ENCODE peak calls at places on chromosomes 12 and 14, in four cellular contexts. One of them, this sample, is unnamed.

GRCh38 chr14:61511558-61511924 is 183.8 kb upstream of the HIF1A start:
- DNase-seq in neuronal stem cell: no peak
- DNase-seq in fibroblast of mammary gland: no peak
- DNase-seq in RWPE1: no peak
- DNase-seq in this sample: no peak

GRCh38 chr12:30286345-30286926 is 409.2 kb downstream of the IPO8 start:
- DNase-seq in fibroblast of mammary gland: peak
- DNase-seq in neuronal stem cell: peak
- DNase-seq in RWPE1: peak
- DNase-seq in this sample: peak

GRCh38 chr14:81172353-81172752 is 48.4 kb downstream of the GTF2A1 start:
- DNase-seq in RWPE1: no peak
- DNase-seq in fibroblast of mammary gland: peak
- DNase-seq in neuronal stem cell: no peak
- DNase-seq in this sample: peak

GRCh38 chr14:82003418-82003817 is 469.8 kb upstream of the SEL1L start:
- DNase-seq in neuronal stem cell: no peak
- DNase-seq in fibroblast of mammary gland: no peak
- DNase-seq in RWPE1: no peak
- DNase-seq in this sample: no peak

GRCh38 chr14:51395361-51395849 is 155.4 kb downstream of the TMX1 start:
- DNase-seq in neuronal stem cell: no peak
- DNase-seq in RWPE1: peak
- DNase-seq in fibroblast of mammary gland: peak
- DNase-seq in this sample: peak

GRCh38 chr12:19351346-19351745 is 87.9 kb upstream of the AEBP2 start:
- DNase-seq in neuronal stem cell: no peak
- DNase-seq in fibroblast of mammary gland: no peak
- DNase-seq in RWPE1: no peak
- DNase-seq in this sample: no peak

GRCh38 chr14:35155962-35156361 is 33.6 kb downstream of the PRORP start:
- DNase-seq in neuronal stem cell: no peak
- DNase-seq in fibroblast of mammary gland: peak
- DNase-seq in RWPE1: peak
- DNase-seq in this sample: peak

GRCh38 chr14:20680843-20681347 is 3.5 kb upstream of the RNASE4 start:
- DNase-seq in neuronal stem cell: no peak
- DNase-seq in RWPE1: no peak
- DNase-seq in fibroblast of mammary gland: no peak
- DNase-seq in this sample: no peak

GRCh38 chr12:40127408-40127807 is 21.5 kb upstream of the SLC2A13 start:
- DNase-seq in RWPE1: no peak
- DNase-seq in fibroblast of mammary gland: no peak
- DNase-seq in neuronal stem cell: no peak
- DNase-seq in this sample: no peak

GRCh38 chr12:26791328-26791791 is 41.6 kb downstream of the ITPR2 start:
- DNase-seq in neuronal stem cell: no peak
- DNase-seq in fibroblast of mammary gland: peak
- DNase-seq in RWPE1: no peak
- DNase-seq in this sample: peak

GRCh38 chr12:1800646-1801284 is 19.6 kb upstream of the LRTM2 start:
- DNase-seq in neuronal stem cell: peak
- DNase-seq in fibroblast of mammary gland: peak
- DNase-seq in RWPE1: no peak
- DNase-seq in this sample: no peak

GRCh38 chr14:72790887-72791566 is 102.9 kb downstream of the DPF3 start:
- DNase-seq in fibroblast of mammary gland: no peak
- DNase-seq in neuronal stem cell: no peak
- DNase-seq in RWPE1: no peak
- DNase-seq in this sample: no peak

GRCh38 chr12:29051221-29051620 is 97.9 kb upstream of the FAR2 start:
- DNase-seq in RWPE1: no peak
- DNase-seq in fibroblast of mammary gland: peak
- DNase-seq in neuronal stem cell: no peak
- DNase-seq in this sample: peak

GRCh38 chr12:109948382-109948781 is 47.8 kb downstream of the GIT2 start:
- DNase-seq in neuronal stem cell: no peak
- DNase-seq in fibroblast of mammary gland: no peak
- DNase-seq in RWPE1: no peak
- DNase-seq in this sample: no peak

GRCh38 chr12:51082561-51083139 is 746 bp downstream of the CSRNP2 start:
- DNase-seq in RWPE1: peak
- DNase-seq in neuronal stem cell: no peak
- DNase-seq in fibroblast of mammary gland: peak
- DNase-seq in this sample: peak

GRCh38 chr12:113119980-113120669 is 15.4 kb downstream of the RASAL1 start:
- DNase-seq in neuronal stem cell: no peak
- DNase-seq in RWPE1: no peak
- DNase-seq in fibroblast of mammary gland: no peak
- DNase-seq in this sample: no peak

GRCh38 chr14:38432186-38432585 is 176.3 kb upstream of the CLEC14A start:
- DNase-seq in neuronal stem cell: no peak
- DNase-seq in RWPE1: no peak
- DNase-seq in fibroblast of mammary gland: no peak
- DNase-seq in this sample: no peak

GRCh38 chr14:41549821-41550597 is 56.7 kb upstream of the LRFN5 start:
- DNase-seq in RWPE1: peak
- DNase-seq in neuronal stem cell: no peak
- DNase-seq in fibroblast of mammary gland: peak
- DNase-seq in this sample: no peak